ENCODE peak calls at places on chromosomes 13 and 19, in four cellular contexts. V, H, F and U are unnamed samples.

GRCh38 chr13:75910591-75910990 is 274.5 kb downstream of the LMO7 start:
- DNase-seq in F (no peak), H (no peak), V (no peak), U (peak; percentile 47)

GRCh38 chr19:51784109-51784785 is 10.7 kb upstream of the FPR3 start:
- DNase-seq in F (no peak), V (no peak), H (no peak), U (no peak)

GRCh38 chr19:35257113-35257461 is 8.3 kb downstream of the LSR start:
- DNase-seq in F (no peak), V (no peak), H (no peak), U (no peak)

GRCh38 chr13:87274209-87274819 is 396.9 kb upstream of the SLITRK5 start:
- DNase-seq in F (no peak), H (peak; percentile 32), V (no peak), U (peak; percentile 1)

GRCh38 chr19:2289714-2290435 is 7.9 kb upstream of the PEAK3 start:
- DNase-seq in V (no peak), F (no peak), H (no peak), U (no peak)

GRCh38 chr13:77918391-77919261 is at the start of gene EDNRB:
- DNase-seq in H (peak; percentile 16), V (no peak), F (no peak), U (no peak)

GRCh38 chr13:93603043-93603442 is 376.4 kb downstream of the GPC6 start:
- DNase-seq in F (peak; percentile 66), V (peak; percentile 73), H (peak; percentile 45), U (peak; percentile 89)

GRCh38 chr19:17755977-17756670 is 4.8 kb downstream of the FCHO1 start:
- DNase-seq in F (no peak), V (no peak), H (peak; percentile 38), U (no peak)

GRCh38 chr19:16945364-16945714 is 56.5 kb downstream of the F2RL3 start:
- DNase-seq in V (no peak), H (no peak), F (no peak), U (no peak)

GRCh38 chr13:44436589-44437337 is 63.1 kb downstream of the SERP2 start:
- DNase-seq in V (peak; percentile 76), H (peak; percentile 92), F (peak; percentile 90), U (peak; percentile 89)

GRCh38 chr19:3785938-3786824 is at the start of gene MATK:
- DNase-seq in F (no peak), H (no peak), V (no peak), U (no peak)

GRCh38 chr19:35204799-35205732 is 23.5 kb downstream of the FAM187B start:
- DNase-seq in F (no peak), V (no peak), H (no peak), U (no peak)

GRCh38 chr13:53028063-53028462 is 550 bp upstream of the OLFM4 start:
- DNase-seq in F (no peak), V (no peak), H (no peak), U (no peak)

GRCh38 chr19:39765091-39766076 is 13.3 kb upstream of the LEUTX start:
- DNase-seq in V (peak; percentile 10), H (peak; percentile 35), F (peak; percentile 1), U (peak; percentile 9)

GRCh38 chr13:95793018-95793555 is 116.1 kb downstream of the DNAJC3 start:
- DNase-seq in F (no peak), H (no peak), V (no peak), U (no peak)

GRCh38 chr19:39372047-39372802 is 18.7 kb downstream of the PAF1 start:
- DNase-seq in H (peak; percentile 95), V (peak; percentile 96), F (peak; percentile 77), U (peak; percentile 90)

GRCh38 chr13:71285700-71286099 is 581.3 kb downstream of the DACH1 start:
- DNase-seq in V (no peak), F (no peak), H (no peak), U (no peak)

GRCh38 chr13:41547253-41548000 is 90.1 kb downstream of the RGCC start:
- DNase-seq in F (no peak), H (no peak), V (no peak), U (no peak)

GRCh38 chr19:13881231-13881691 is 4.3 kb downstream of the NANOS3 start:
- DNase-seq in H (peak; percentile 61), V (no peak), F (peak; percentile 22), U (no peak)